ENCODE peak calls at places on chromosomes 16 and 17, in four cellular contexts. O is HS-5, G is H54, U is GM04504. B is an unnamed sample.

GRCh38 chr17:58219789-58220183 is 731 bp upstream of the MKS1 start:
- DNase-seq in O (no peak), G (no peak), U (no peak), B (no peak)

GRCh38 chr16:31202402-31203385 is at the start of gene PYCARD:
- DNase-seq in O (no peak), G (no peak), U (no peak), B (peak)

GRCh38 chr16:268141-269053 is 7.3 kb downstream of the RGS11 start:
- DNase-seq in O (no peak), G (no peak), U (no peak), B (no peak)

GRCh38 chr16:24318670-24319069 is 62.5 kb downstream of the CACNG3 start:
- DNase-seq in O (no peak), G (no peak), U (no peak), B (no peak)

GRCh38 chr17:31582151-31582907 is 190.9 kb downstream of the RAB11FIP4 start:
- DNase-seq in O (no peak), G (no peak), U (no peak), B (no peak)

GRCh38 chr16:89072216-89073130 is 21.2 kb upstream of the ACSF3 start:
- DNase-seq in O (no peak), G (no peak), U (peak), B (no peak)

GRCh38 chr17:79852748-79853147 is 13.5 kb upstream of the CBX4 start:
- DNase-seq in O (no peak), G (no peak), U (no peak), B (no peak)

GRCh38 chr17:30238387-30239088 is 3.0 kb upstream of the SLC6A4 start:
- DNase-seq in O (no peak), G (no peak), U (no peak), B (no peak)

GRCh38 chr17:37570527-37571093 is 38.6 kb downstream of the SYNRG start:
- DNase-seq in O (peak), G (peak), U (peak), B (no peak)

GRCh38 chr17:46782250-46782953 is 36.1 kb downstream of the WNT3 start:
- DNase-seq in O (no peak), G (peak), U (no peak), B (no peak)

GRCh38 chr17:61149862-61150362 is 249.7 kb upstream of the TBX2 start:
- DNase-seq in O (no peak), G (no peak), U (no peak), B (no peak)

GRCh38 chr17:35898283-35899070 is 18.3 kb upstream of the CCL5 start:
- DNase-seq in O (no peak), G (no peak), U (no peak), B (no peak)

GRCh38 chr17:7001562-7001961 is 5.7 kb downstream of the ALOX12 start:
- DNase-seq in O (no peak), G (no peak), U (no peak), B (no peak)

GRCh38 chr16:51872536-51872935 is 674.4 kb downstream of the TOX3 start:
- DNase-seq in O (no peak), G (no peak), U (no peak), B (no peak)

GRCh38 chr16:63037761-63038562 is 1001.7 kb upstream of the CDH8 start:
- DNase-seq in O (no peak), G (no peak), U (no peak), B (no peak)

GRCh38 chr16:72568502-72568901 is 396.5 kb upstream of the PMFBP1 start:
- DNase-seq in O (no peak), G (no peak), U (no peak), B (no peak)

GRCh38 chr17:77693301-77693700 is 265.2 kb upstream of the TNRC6C start:
- DNase-seq in O (no peak), G (no peak), U (no peak), B (no peak)

GRCh38 chr17:76558210-76559095 is 18.6 kb downstream of the PRCD start:
- DNase-seq in O (no peak), G (no peak), U (no peak), B (no peak)

GRCh38 chr17:8016632-8017424 is 14.4 kb downstream of the GUCY2D start:
- DNase-seq in O (no peak), G (no peak), U (no peak), B (no peak)

B was measured in tibial nerve.